ENCODE peak calls at places on chromosome 15, in seven cellular contexts. U, X, G, F, D, R and T are unnamed samples.

GRCh38 chr15:90883971-90884718 is at the start of gene FES:
- DNase-seq in U (peak; percentile 86), F (no peak), D (no peak), R (no peak), G (peak; percentile 56), X (peak; percentile 49), T (no peak)

GRCh38 chr15:96336643-96337353 is 6.3 kb downstream of the NR2F2 start:
- DNase-seq in X (no peak), U (no peak), R (no peak), F (no peak), D (no peak), G (no peak), T (no peak)

GRCh38 chr15:49621327-49622210 is 721 bp downstream of the DTWD1 start:
- DNase-seq in G (no peak), U (no peak), D (peak; percentile 34), F (no peak), X (no peak), R (no peak), T (peak; percentile 24)

GRCh38 chr15:70588613-70589012 is 174.7 kb downstream of the UACA start:
- DNase-seq in X (no peak), R (no peak), F (no peak), G (no peak), U (no peak), D (no peak), T (no peak)

GRCh38 chr15:32715276-32715675 is 2.5 kb upstream of the GREM1 start:
- DNase-seq in R (no peak), D (no peak), X (peak; percentile 49), U (no peak), F (no peak), G (no peak), T (no peak)

GRCh38 chr15:46222861-46223260 is 588.0 kb downstream of the SQOR start:
- DNase-seq in X (no peak), U (no peak), D (no peak), R (peak; percentile 78), G (no peak), F (peak; percentile 27), T (peak; percentile 98)

GRCh38 chr15:77048135-77048866 is 22.6 kb downstream of the TSPAN3 start:
- DNase-seq in X (peak; percentile 39), G (no peak), F (no peak), U (no peak), R (no peak), D (no peak), T (no peak)

GRCh38 chr15:40859206-40859851 is 14.7 kb downstream of the RHOV start:
- DNase-seq in U (no peak), F (peak; percentile 24), G (no peak), X (peak; percentile 81), R (peak; percentile 51), D (peak; percentile 49), T (peak; percentile 34)

GRCh38 chr15:64046347-64047153 is at the start of gene DAPK2:
- DNase-seq in G (peak; percentile 91), U (peak; percentile 78), D (peak; percentile 18), R (peak; percentile 67), X (peak; percentile 95), F (no peak), T (no peak)

GRCh38 chr15:78319588-78319987 is 20.2 kb upstream of the SKIC8 start:
- DNase-seq in G (no peak), U (no peak), D (no peak), X (no peak), F (no peak), R (no peak), T (no peak)